ENCODE peak calls at places on chromosomes 12 and 14, in seven cellular contexts. L, I, P, Q, X, H and R are unnamed samples. For H3K4me1, the result is how much of the 10 kb centered on the place peaks cover.

GRCh38 chr14:75041613-75042012 is 9.7 kb downstream of the MLH3 start:
- DNase-seq in X (no peak), L (peak), Q (no peak), I (peak), H (no peak), P (no peak), R (peak)

GRCh38 chr12:108964391-108965166 is 56.3 kb downstream of the SVOP start:
- DNase-seq in L (no peak), H (no peak), X (no peak), P (no peak), I (no peak), Q (no peak), R (no peak)

GRCh38 chr14:47438650-47439140 is 236.7 kb downstream of the MDGA2 start:
- DNase-seq in P (no peak), L (no peak), X (no peak), I (no peak), H (no peak), Q (no peak), R (no peak)

GRCh38 chr14:65588426-65589140 is 176.1 kb downstream of the FUT8 start:
- DNase-seq in I (no peak), Q (no peak), X (no peak), P (no peak), H (no peak), L (no peak), R (no peak)

GRCh38 chr12:107200394-107200793 is 107.0 kb upstream of the CRY1 start:
- DNase-seq in P (no peak), H (no peak), I (peak), Q (no peak), L (peak), X (no peak), R (no peak)

GRCh38 chr14:97306785-97307246 is 509.6 kb downstream of the VRK1 start:
- DNase-seq in I (no peak), L (no peak), P (no peak), Q (no peak), H (no peak), X (no peak), R (no peak)

GRCh38 chr12:57868870-57869609 is 22.5 kb upstream of the CTDSP2 start:
- DNase-seq in X (no peak), P (no peak), H (no peak), I (no peak), L (no peak), Q (peak), R (no peak)

GRCh38 chr14:32469388-32470160 is 140.5 kb downstream of the AKAP6 start:
- DNase-seq in H (no peak), Q (no peak), I (peak), X (no peak), P (no peak), L (peak), R (peak)

GRCh38 chr14:41062826-41063225 is 543.9 kb upstream of the LRFN5 start:
- DNase-seq in Q (no peak), X (no peak), P (no peak), I (no peak), L (no peak), H (no peak), R (no peak)

GRCh38 chr14:34714320-34715107 is at the start of gene CFL2:
- DNase-seq in P (peak), X (peak), Q (peak), I (peak), H (peak), L (peak), R (peak)

GRCh38 chr12:72295101-72295500 is 22.9 kb downstream of the TRHDE start:
- DNase-seq in H (no peak), P (no peak), I (no peak), X (no peak), L (no peak), Q (no peak), R (no peak)

GRCh38 chr14:24395609-24396580 is 2.9 kb upstream of the NYNRIN start:
- DNase-seq in Q (no peak), P (no peak), L (no peak), I (no peak), X (no peak), H (no peak), R (no peak)

GRCh38 chr12:80837342-80837978 is 100.3 kb downstream of the LIN7A start:
- DNase-seq in H (no peak), Q (peak), P (no peak), L (peak), I (peak), X (no peak), R (peak)

GRCh38 chr12:51076235-51076930 is 7.0 kb downstream of the CSRNP2 start:
- DNase-seq in X (no peak), H (no peak), I (no peak), Q (no peak), P (no peak), L (no peak), R (no peak)

GRCh38 chr14:89137514-89138163 is 279.4 kb downstream of the FOXN3 start:
- DNase-seq in H (no peak), Q (no peak), L (peak), X (no peak), P (peak), I (no peak), R (peak)

GRCh38 chr14:76289276-76289675 is 86.7 kb upstream of the ESRRB start:
- DNase-seq in X (no peak), P (no peak), H (no peak), I (no peak), L (no peak), Q (no peak), R (no peak)

GRCh38 chr12:13718271-13718670 is 263.1 kb downstream of the GRIN2B start:
- DNase-seq in H (no peak), I (no peak), P (peak), L (no peak), Q (no peak), X (no peak), R (peak)

GRCh38 chr14:99038401-99038800 is 233.6 kb downstream of the BCL11B start:
- DNase-seq in X (no peak), P (peak), L (no peak), H (no peak), I (no peak), Q (no peak), R (no peak)

GRCh38 chr14:36835145-36835544 is 173.5 kb downstream of the PAX9 start:
- DNase-seq in X (no peak), Q (no peak), P (no peak), L (no peak), H (no peak), I (no peak), R (no peak)

GRCh38 chr12:98399532-98399931 is 115.9 kb upstream of the TMPO start:
- DNase-seq in Q (no peak), I (peak), H (no peak), X (no peak), L (peak), P (no peak), R (peak)
- H3K4me3 ChIP-seq in Q (no peak), I (no peak), H (no peak), X (no peak), L (no peak), P (no peak), R (no peak)

GRCh38 chr14:55583942-55584468 is 4.0 kb downstream of the KTN1 start:
- DNase-seq in P (no peak), I (no peak), L (peak), X (no peak), Q (no peak), H (no peak), R (peak)

GRCh38 chr14:55586411-55586810 is 6.4 kb downstream of the KTN1 start:
- DNase-seq in X (no peak), L (no peak), P (no peak), I (no peak), H (no peak), Q (no peak), R (no peak)

GRCh38 chr14:55587847-55588246 is 7.8 kb downstream of the KTN1 start:
- DNase-seq in P (no peak), L (no peak), H (no peak), I (no peak), X (no peak), Q (no peak), R (no peak)

GRCh38 chr14:55588259-55588699 is 8.3 kb downstream of the KTN1 start:
- DNase-seq in Q (no peak), X (no peak), I (no peak), H (no peak), L (no peak), P (no peak), R (no peak)

DNA sequence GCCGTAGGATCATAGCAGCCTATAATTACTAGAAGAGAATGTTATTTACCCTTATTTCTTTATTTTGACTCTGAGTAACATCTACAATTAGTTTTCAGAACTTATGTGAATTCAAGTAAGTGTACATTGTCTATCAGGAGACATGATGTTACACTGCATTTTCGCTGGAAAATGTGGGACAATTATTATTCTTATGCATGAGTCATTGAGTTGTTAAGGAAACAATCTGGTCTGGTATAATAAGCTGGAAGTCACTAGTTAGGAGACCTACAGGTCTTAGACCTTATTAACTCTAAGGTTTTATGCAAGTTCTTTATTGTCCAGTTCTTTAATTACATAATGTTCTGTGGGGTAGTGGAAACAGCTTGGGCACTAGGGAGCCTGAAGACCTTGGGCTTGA is 5.8 kb downstream of the KTN1 start:
- DNase-seq in H (no peak), I (no peak), P (no peak), L (no peak), Q (no peak), X (no peak), R (no peak)
- H3K4me1 ChIP-seq in H (under half), I (under half), P (half or more), L (half or more), Q (under half), X (under half), R (under half)

GRCh38 chr14:21556378-21557083 is 23.3 kb downstream of the OR10G3 start:
- DNase-seq in X (no peak), P (no peak), I (no peak), L (no peak), H (no peak), Q (no peak), R (no peak)

GRCh38 chr14:21558703-21559063 is 21.2 kb downstream of the OR10G3 start:
- DNase-seq in L (no peak), I (no peak), P (no peak), X (no peak), Q (no peak), H (no peak), R (no peak)

GRCh38 chr14:21553266-21553665 is 26.6 kb downstream of the OR10G3 start:
- DNase-seq in P (no peak), Q (no peak), H (no peak), L (no peak), I (no peak), X (no peak), R (no peak)

GRCh38 chr14:21557084-21557901 is 22.6 kb downstream of the OR10G3 start:
- DNase-seq in X (peak), P (peak), Q (peak), L (peak), H (peak), I (peak), R (peak)
- H3K4me3 ChIP-seq in X (peak), P (peak), Q (peak), L (peak), H (no peak), I (no peak), R (no peak)

GRCh38 chr12:76391461-76391860 is 43.2 kb upstream of the BBS10 start:
- DNase-seq in I (no peak), Q (no peak), L (no peak), H (no peak), P (no peak), X (no peak), R (no peak)
- H3K4me1 ChIP-seq in I (under half), Q (under half), L (under half), H (under half), P (under half), X (under half), R (under half)

GRCh38 chr12:123983822-123984485 is 10.9 kb downstream of the ZNF664 start:
- DNase-seq in X (peak), Q (peak), H (no peak), I (peak), P (peak), L (peak), R (peak)

GRCh38 chr12:123989168-123989567 is 16.2 kb downstream of the ZNF664 start:
- DNase-seq in I (no peak), P (no peak), H (no peak), L (no peak), X (no peak), Q (no peak), R (no peak)

GRCh38 chr12:123987022-123987421 is 14.0 kb downstream of the ZNF664 start:
- DNase-seq in I (no peak), X (no peak), Q (no peak), P (no peak), H (no peak), L (no peak), R (no peak)

GRCh38 chr12:123984903-123985302 is 11.9 kb downstream of the ZNF664 start:
- DNase-seq in L (no peak), I (no peak), Q (no peak), H (no peak), P (no peak), X (no peak), R (no peak)

GRCh38 chr12:123986374-123986920 is 13.4 kb downstream of the ZNF664 start:
- DNase-seq in L (no peak), I (no peak), H (no peak), Q (no peak), P (no peak), X (no peak), R (no peak)
- H3K4me3 ChIP-seq in L (no peak), I (no peak), H (no peak), Q (no peak), P (no peak), X (no peak), R (no peak)

DNA sequence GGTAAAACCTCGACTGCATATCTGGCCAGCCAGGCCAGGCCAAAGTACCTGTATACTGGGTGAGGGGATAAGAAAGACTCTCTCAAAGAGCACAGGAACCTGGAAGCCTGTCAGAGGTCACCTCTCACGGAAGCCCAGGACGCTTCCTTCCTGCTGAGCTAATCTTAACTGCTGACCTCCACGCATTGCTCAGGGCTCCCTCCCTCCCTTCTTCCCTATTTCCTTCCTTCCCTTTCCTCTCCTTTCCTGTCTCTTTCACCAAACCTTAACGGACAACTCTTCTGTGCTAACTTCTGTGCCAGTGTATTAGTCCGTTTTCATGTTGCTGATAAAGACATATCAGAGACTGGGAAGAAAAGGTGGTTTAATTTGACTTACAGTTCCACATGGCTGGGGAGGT is 14.8 kb upstream of the RNASE10 start:
- DNase-seq in Q (no peak), H (no peak), I (no peak), L (no peak), P (no peak), X (no peak), R (no peak)
- H3K4me1 ChIP-seq in Q (under half), H (under half), I (under half), L (under half), P (under half), X (under half), R (under half)